ENCODE peak calls at places on chromosome 18, in eight cellular contexts. I is T follicular helper cell; J is HTR-8/SVneo; Z is body of pancreas; B is HL-60; X is left cardiac atrium; H is CD8-positive, alpha-beta T cell; G is activated CD4-positive, alpha-beta T cell treated with anti-CD3 and anti-CD28 coated beads, Interleukin-2, amount 10 ng/mL, durations not matched to agents 7 days and 5 days. M is an unnamed sample.
A peak's percentile ranks its signal among the peaks of the same experiment; 100 is the strongest.

GRCh38 chr18:9796933-9797549 is 88.7 kb upstream of the TXNDC2 start:
- DNase-seq in Z (no peak), J (no peak), I (no peak), H (no peak), G (no peak), B (no peak), X (no peak), M (no peak)

GRCh38 chr18:8793445-8794132 is 88.2 kb downstream of the MTCL1 start:
- DNase-seq in X (no peak), I (no peak), J (no peak), Z (no peak), G (no peak), B (no peak), H (no peak), M (no peak)

GRCh38 chr18:23137788-23138216 is 2.5 kb downstream of the CABLES1 start:
- DNase-seq in G (no peak), Z (no peak), J (no peak), X (peak; percentile 20), I (no peak), B (no peak), H (no peak), M (no peak)

GRCh38 chr18:22171839-22172582 is 2.6 kb downstream of the GATA6 start:
- DNase-seq in I (no peak), Z (peak; percentile 50), H (no peak), B (no peak), G (no peak), J (no peak), X (no peak), M (no peak)

GRCh38 chr18:56200381-56200831 is 438.0 kb downstream of the TXNL1 start:
- DNase-seq in G (no peak), H (no peak), Z (no peak), B (no peak), X (no peak), I (no peak), J (peak; percentile 9), M (no peak)

GRCh38 chr18:23682045-23682444 is 7.2 kb upstream of the LAMA3 start:
- DNase-seq in Z (no peak), G (no peak), J (no peak), I (no peak), X (no peak), H (no peak), B (no peak), M (no peak)

GRCh38 chr18:55318864-55319516 is 269.0 kb downstream of the TCF4 start:
- DNase-seq in B (no peak), X (no peak), H (no peak), I (no peak), Z (no peak), J (no peak), G (no peak), M (no peak)

GRCh38 chr18:78562446-78563020 is 417.1 kb upstream of the SALL3 start:
- DNase-seq in I (no peak), Z (no peak), B (no peak), J (no peak), G (no peak), X (no peak), H (peak; percentile 2), M (no peak)

GRCh38 chr18:28013064-28013463 is 163.9 kb downstream of the CDH2 start:
- DNase-seq in H (no peak), X (no peak), Z (no peak), I (no peak), G (no peak), J (no peak), B (no peak), M (no peak)

GRCh38 chr18:57733861-57734260 is 69.3 kb downstream of the ATP8B1 start:
- DNase-seq in J (no peak), Z (no peak), I (no peak), B (no peak), X (no peak), H (no peak), G (no peak), M (no peak)

GRCh38 chr18:3486514-3486913 is 36.5 kb downstream of the TGIF1 start:
- DNase-seq in H (no peak), Z (no peak), J (no peak), B (no peak), I (no peak), X (no peak), G (no peak), M (no peak)

GRCh38 chr18:8673276-8674209 is 31.8 kb upstream of the MTCL1 start:
- DNase-seq in G (no peak), I (no peak), X (no peak), H (no peak), Z (no peak), J (no peak), B (no peak), M (no peak)

GRCh38 chr18:56984731-56985130 is 162.2 kb upstream of the BOD1L2 start:
- DNase-seq in G (no peak), X (no peak), H (no peak), B (no peak), Z (peak; percentile 18), I (no peak), J (no peak), M (no peak)

GRCh38 chr18:61964616-61965015 is 71.8 kb upstream of the RNF152 start:
- DNase-seq in I (no peak), B (no peak), J (no peak), X (no peak), G (no peak), Z (no peak), H (no peak), M (no peak)

GRCh38 chr18:23627325-23627724 is 35.4 kb downstream of the ANKRD29 start:
- DNase-seq in X (no peak), I (no peak), B (no peak), J (peak; percentile 40), H (no peak), Z (no peak), G (no peak), M (no peak)

GRCh38 chr18:10252952-10253680 is 201.3 kb upstream of the APCDD1 start:
- DNase-seq in G (no peak), H (no peak), X (no peak), Z (peak; percentile 41), I (no peak), J (no peak), B (no peak), M (no peak)

M was measured in B cell.